ENCODE peak calls at places on chromosomes 2 and 18, in eight cellular contexts. U, C, Z, X, S, V, H and L are unnamed samples. For H3K4me1, the result is how much of the 10 kb centered on the place peaks cover.

GRCh38 chr2:129881786-129882396 is 97.6 kb upstream of the RAB6C start:
- DNase-seq in U (no peak), C (no peak), Z (no peak), X (no peak), S (no peak), V (no peak), H (no peak), L (no peak)

GRCh38 chr2:106789185-106789584 is 96.8 kb downstream of the ST6GAL2 start:
- DNase-seq in U (no peak), C (no peak), Z (no peak), X (no peak), S (no peak), V (peak), H (no peak), L (no peak)

GRCh38 chr2:174615951-174616436 is 18.4 kb upstream of the WIPF1 start:
- DNase-seq in U (no peak), C (no peak), Z (no peak), X (no peak), S (peak), V (peak), H (no peak), L (peak)

GRCh38 chr2:29819570-29819969 is 101.8 kb downstream of the ALK start:
- DNase-seq in U (no peak), C (no peak), Z (no peak), X (no peak), S (no peak), V (no peak), H (no peak), L (no peak)

GRCh38 chr18:58202406-58202730 is 158.3 kb downstream of the NEDD4L start:
- DNase-seq in U (peak), C (no peak), Z (no peak), X (no peak), S (peak), V (peak), H (no peak), L (no peak)

GRCh38 chr18:40695526-40695925 is 1259.5 kb upstream of the PIK3C3 start:
- DNase-seq in U (no peak), C (no peak), Z (no peak), X (no peak), S (no peak), V (no peak), H (no peak), L (no peak)

GRCh38 chr2:35035883-35036282 is 1319.7 kb upstream of the CRIM1 start:
- DNase-seq in U (peak), C (no peak), Z (no peak), X (peak), S (no peak), V (no peak), H (no peak), L (no peak)

GRCh38 chr2:675982-676646 is 1.1 kb downstream of the TMEM18 start:
- DNase-seq in U (peak), C (no peak), Z (peak), X (peak), S (peak), V (peak), H (peak), L (peak)

GRCh38 chr2:25482341-25482740 is 140.6 kb upstream of the DNMT3A start:
- DNase-seq in U (no peak), C (no peak), Z (no peak), X (no peak), S (no peak), V (no peak), H (no peak), L (no peak)

GRCh38 chr2:150484461-150484931 is 3.0 kb downstream of the RND3 start:
- DNase-seq in U (peak), C (no peak), Z (no peak), X (peak), S (no peak), V (peak), H (no peak), L (peak)

GRCh38 chr2:1685957-1686783 is 58.1 kb downstream of the PXDN start:
- DNase-seq in U (no peak), C (no peak), Z (no peak), X (peak), S (peak), V (no peak), H (peak), L (peak)

GRCh38 chr2:130755234-130756040 is at the start of gene AMER3:
- DNase-seq in U (peak), C (no peak), Z (no peak), X (peak), S (no peak), V (no peak), H (no peak), L (no peak)

GRCh38 chr2:236656721-236657120 is 87.1 kb downstream of the ACKR3 start:
- DNase-seq in U (no peak), C (no peak), Z (no peak), X (no peak), S (no peak), V (no peak), H (no peak), L (no peak)
- H3K9ac ChIP-seq in U (no peak), C (no peak), Z (no peak), X (no peak), S (no peak), V (no peak), H (no peak), L (no peak)

GRCh38 chr2:224850081-224850480 is 133.9 kb upstream of the CCDC195 start:
- DNase-seq in U (no peak), C (no peak), Z (no peak), X (no peak), S (peak), V (peak), H (no peak), L (peak)
- H3K4me1 ChIP-seq in U (under half), C (under half), Z (under half), X (under half), S (under half), V (under half), H (under half), L (under half)

DNA sequence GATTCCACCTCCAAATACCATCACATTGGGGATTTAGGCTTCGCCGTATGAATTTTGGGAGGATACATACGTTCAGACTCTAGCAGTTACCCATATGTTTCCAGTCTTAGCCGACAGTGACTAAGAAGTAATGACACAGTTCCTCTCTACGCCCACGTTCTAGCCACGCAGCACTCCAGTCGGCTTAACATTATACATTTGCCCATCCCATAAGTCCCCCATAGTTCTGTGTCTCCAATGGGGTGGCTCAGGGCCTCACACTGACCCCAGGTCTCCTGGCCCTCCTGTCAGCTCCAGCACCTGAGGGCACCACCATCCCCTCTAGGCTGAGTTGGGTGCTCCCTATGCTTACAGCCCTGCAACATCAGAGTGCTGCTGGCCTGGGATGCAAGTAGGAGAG is 18.4 kb upstream of the CNDP2 start:
- DNase-seq in U (no peak), C (no peak), Z (no peak), X (no peak), S (peak), V (peak), H (no peak), L (no peak)
- H3K9ac ChIP-seq in U (no peak), C (no peak), Z (no peak), X (no peak), S (no peak), V (no peak), H (no peak), L (no peak)

DNA sequence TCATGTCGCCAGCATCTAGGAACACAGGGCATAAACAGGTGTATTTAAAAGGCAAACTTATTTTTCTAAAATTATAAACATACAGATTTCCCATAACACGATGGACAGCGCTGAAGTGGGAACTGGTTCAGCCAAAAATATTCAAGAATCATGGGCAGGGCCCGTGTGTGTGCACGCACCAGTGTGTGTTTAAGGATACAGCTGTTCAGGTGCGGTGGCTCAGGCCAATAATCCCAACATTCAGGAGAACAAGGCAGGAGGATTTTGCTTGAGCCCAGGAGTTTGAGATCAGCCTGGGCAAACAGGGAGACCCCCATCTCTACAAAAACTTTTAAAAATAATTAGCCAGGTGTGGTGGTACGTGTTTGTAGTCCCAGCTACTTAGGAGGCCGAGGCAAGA is 288.6 kb upstream of the HDAC4 start:
- DNase-seq in U (no peak), C (no peak), Z (no peak), X (no peak), S (no peak), V (no peak), H (no peak), L (no peak)
- H3K4me1 ChIP-seq in U (under half), C (under half), Z (under half), X (under half), S (under half), V (under half), H (under half), L (under half)

DNA sequence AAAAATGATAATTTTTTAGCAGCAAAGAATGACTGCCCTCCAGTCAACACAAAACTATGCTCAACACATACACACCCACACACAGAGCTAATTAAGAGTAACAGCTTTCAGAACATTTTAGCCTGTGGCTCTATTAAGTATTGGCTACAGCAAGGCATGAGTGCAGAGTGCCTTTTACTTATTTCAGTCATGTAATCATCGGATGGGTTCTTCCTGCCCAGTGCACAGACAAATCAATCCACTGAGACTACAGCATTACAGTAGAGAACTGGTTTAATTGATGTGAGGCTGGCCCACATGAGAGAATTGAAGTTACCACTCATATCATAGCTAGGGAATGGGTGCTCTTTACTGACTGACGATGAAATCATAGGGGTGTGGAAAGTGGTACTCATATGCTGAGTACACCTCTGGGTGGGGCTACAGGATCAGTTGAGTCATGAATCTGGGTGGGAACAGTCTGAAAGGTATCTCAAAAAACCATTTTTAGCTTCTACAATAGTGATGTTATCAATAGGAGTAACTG is 241.0 kb downstream of the FSIP2 start:
- DNase-seq in U (no peak), C (no peak), Z (peak), X (no peak), S (peak), V (peak), H (peak), L (peak)
- H3K9ac ChIP-seq in U (no peak), C (no peak), Z (peak), X (no peak), S (no peak), V (no peak), H (no peak), L (no peak)